ENCODE peak calls at places on chromosomes 7 and 10, in six cellular contexts. E is aorta, Y is iPS DF 6.9, Q is GM23338, N is GM23248, S is brain microvascular endothelial cell. K is an unnamed sample.

GRCh38 chr10:87761153-87761552 is 56.9 kb downstream of the ATAD1 start:
- DNase-seq in Y (no peak), N (no peak), E (no peak), S (no peak), Q (no peak), K (no peak)

GRCh38 chr10:128927389-128927788 is 539.7 kb upstream of the MGMT start:
- DNase-seq in S (no peak), Y (no peak), N (no peak), Q (no peak), E (no peak), K (peak; percentile 24)

GRCh38 chr7:97179454-97180104 is 62.1 kb downstream of the SDHAF3 start:
- DNase-seq in Q (peak; percentile 73), N (peak; percentile 69), Y (peak; percentile 33), E (no peak), S (peak; percentile 37), K (peak; percentile 49)

GRCh38 chr10:4656576-4657194 is 169.3 kb upstream of the AKR1E2 start:
- DNase-seq in E (no peak), Q (peak; percentile 84), S (peak; percentile 54), N (peak; percentile 81), Y (no peak), K (peak; percentile 65)

GRCh38 chr10:102243304-102243703 is 2.0 kb upstream of the PITX3 start:
- DNase-seq in N (peak; percentile 89), Q (no peak), S (peak; percentile 54), E (no peak), Y (no peak), K (no peak)

GRCh38 chr10:48511855-48512191 is 93.0 kb downstream of the ARHGAP22 start:
- DNase-seq in E (no peak), Y (no peak), S (no peak), Q (no peak), N (no peak), K (no peak)

GRCh38 chr10:46552526-46553237 is 3.8 kb downstream of the GPRIN2 start:
- DNase-seq in N (no peak), Q (no peak), S (no peak), Y (no peak), E (peak; percentile 67), K (no peak)

GRCh38 chr7:99558306-99559275 is at the start of gene ZNF655:
- DNase-seq in S (peak; percentile 88), E (peak; percentile 98), Q (peak; percentile 98), Y (peak; percentile 71), N (peak; percentile 88), K (peak; percentile 59)

GRCh38 chr10:122485670-122486069 is 24.3 kb downstream of the HTRA1 start:
- DNase-seq in Y (no peak), Q (no peak), E (no peak), N (no peak), S (no peak), K (no peak)

GRCh38 chr10:22903694-22904093 is 24.2 kb upstream of the ARMC3 start:
- DNase-seq in E (no peak), Q (no peak), S (no peak), Y (no peak), N (no peak), K (no peak)

GRCh38 chr7:100090527-100091410 is 2.0 kb downstream of the COPS6 start:
- DNase-seq in Y (no peak), Q (no peak), S (no peak), E (no peak), N (peak; percentile 48), K (no peak)

GRCh38 chr7:132141109-132141508 is 435.2 kb downstream of the PLXNA4 start:
- DNase-seq in Y (no peak), S (no peak), N (peak; percentile 78), Q (no peak), E (no peak), K (no peak)

GRCh38 chr10:124639206-124639605 is 105.0 kb downstream of the FAM53B start:
- DNase-seq in N (no peak), E (no peak), Y (no peak), Q (no peak), S (no peak), K (no peak)

GRCh38 chr7:34093276-34093675 is 187.9 kb downstream of the BMPER start:
- DNase-seq in N (no peak), Y (no peak), E (no peak), Q (no peak), S (no peak), K (no peak)

GRCh38 chr10:74704629-74705360 is 121.6 kb upstream of the KAT6B start:
- DNase-seq in Q (no peak), N (no peak), E (no peak), Y (no peak), S (no peak), K (peak; percentile 82)

GRCh38 chr10:49768329-49768728 is 6.2 kb upstream of the OGDHL start:
- DNase-seq in Q (peak; percentile 74), N (no peak), Y (no peak), S (no peak), E (no peak), K (no peak)

GRCh38 chr10:97762056-97762455 is 9.7 kb downstream of the SFRP5 start:
- DNase-seq in N (no peak), E (peak; percentile 54), S (no peak), Y (no peak), Q (no peak), K (no peak)

GRCh38 chr10:97763411-97763810 is 8.4 kb downstream of the SFRP5 start:
- DNase-seq in N (no peak), S (no peak), Q (no peak), Y (no peak), E (no peak), K (no peak)

GRCh38 chr10:97761331-97761865 is 10.4 kb downstream of the SFRP5 start:
- DNase-seq in Q (no peak), S (no peak), N (no peak), Y (no peak), E (peak; percentile 61), K (no peak)

GRCh38 chr10:97763947-97764346 is 7.9 kb downstream of the SFRP5 start:
- DNase-seq in E (no peak), Y (no peak), N (no peak), S (no peak), Q (no peak), K (no peak)

DNA sequence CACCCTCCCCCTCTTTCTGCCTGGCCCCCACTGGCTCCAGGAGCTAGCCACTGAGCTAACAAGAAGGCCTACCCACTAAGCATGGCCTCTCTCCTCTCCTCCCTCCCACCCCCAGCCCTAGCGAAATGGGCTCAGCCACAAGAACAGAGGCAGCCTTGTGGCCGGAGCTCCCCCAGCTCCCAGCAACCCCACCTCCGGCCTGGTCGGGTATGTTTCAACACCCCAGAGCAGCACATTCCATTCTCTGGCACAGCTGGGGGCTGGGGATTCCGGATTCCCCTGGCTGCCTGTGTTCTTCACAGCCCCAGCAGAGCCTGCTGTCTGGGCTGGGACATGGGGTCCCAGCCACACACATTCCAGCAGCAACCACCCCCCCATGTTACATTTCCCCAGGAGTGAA is 9.0 kb downstream of the SFRP5 start:
- DNase-seq in E (peak; percentile 51), Q (peak; percentile 82), S (peak; percentile 2), N (no peak), Y (no peak), K (peak; percentile 4)
- H3K4me3 ChIP-seq in E (no peak overlapping the region), Q (no peak overlapping the region), S (no peak overlapping the region), N (no peak overlapping the region), Y (no peak overlapping the region), K (no peak overlapping the region)

GRCh38 chr7:81366546-81366945 is 403.3 kb downstream of the HGF start:
- DNase-seq in Y (no peak), Q (no peak), S (no peak), E (no peak), N (peak; percentile 38), K (no peak)
- H3K4me3 ChIP-seq in Y (no peak overlapping the region), Q (no peak overlapping the region), S (no peak overlapping the region), E (no peak overlapping the region), N (peak overlapping the region; percentile 30), K (no peak overlapping the region)

GRCh38 chr10:100972115-100972903 is 3.0 kb downstream of the SEMA4G start:
- DNase-seq in N (no peak), Q (no peak), E (peak; percentile 36), S (no peak), Y (no peak), K (no peak)
- H3K4me3 ChIP-seq in N (no peak overlapping the region), Q (no peak overlapping the region), E (no peak overlapping the region), S (no peak overlapping the region), Y (no peak overlapping the region), K (no peak overlapping the region)

DNA sequence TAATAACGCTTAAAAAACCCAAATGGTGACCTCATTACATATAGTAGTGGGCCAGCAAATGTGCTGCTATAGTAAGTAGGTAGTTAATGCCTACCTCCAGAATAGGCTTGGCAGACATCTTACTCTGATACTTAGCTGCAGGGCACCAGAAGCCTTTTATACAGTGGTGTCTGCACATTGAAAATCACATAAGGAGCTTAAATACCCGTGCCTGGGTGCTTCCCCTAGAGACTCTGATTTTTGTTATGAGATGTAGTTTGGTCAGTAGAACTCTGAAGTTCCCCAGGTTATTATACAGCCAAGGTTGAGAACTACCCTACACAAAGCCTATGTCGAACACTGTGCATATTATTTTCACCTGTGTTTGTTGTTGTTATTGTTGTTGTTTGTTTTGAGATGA is 47.2 kb downstream of the ANKIB1 start:
- DNase-seq in N (no peak), S (no peak), Y (no peak), Q (no peak), E (no peak), K (no peak)
- H3K4me3 ChIP-seq in N (no peak overlapping the region), S (no peak overlapping the region), Y (no peak overlapping the region), Q (no peak overlapping the region), E (no peak overlapping the region), K (no peak overlapping the region)

K was measured in astrocyte of the cerebellum.